ENCODE peak calls at places on chromosomes 7 and 10, in ten cellular contexts. One of them, this sample, is unnamed.

GRCh38 chr10:70459771-70460490 is 18.4 kb upstream of the NODAL start:
- DNase-seq in NCI-H1417: no peak
- DNase-seq in Caki2: no peak
- DNase-seq in foreskin melanocyte: no peak
- DNase-seq in mesothelial cell of epicardium: no peak
- DNase-seq in kidney: no peak
- DNase-seq in activated CD4-positive, alpha-beta T cell treated with anti-CD3 and anti-CD28 coated beads, Interleukin-2, amount 10 ng/mL, durations not matched to agents 7 days and 5 days: no peak
- DNase-seq in left ventricle myocardium superior: no peak
- DNase-seq in hepatic stellate cell: no peak
- DNase-seq in epithelial cell of esophagus: no peak
- DNase-seq in this sample: no peak

GRCh38 chr7:10845225-10845624 is 128.4 kb upstream of the PHF14 start:
- DNase-seq in mesothelial cell of epicardium: no peak
- DNase-seq in left ventricle myocardium superior: no peak
- DNase-seq in foreskin melanocyte: no peak
- DNase-seq in activated CD4-positive, alpha-beta T cell treated with anti-CD3 and anti-CD28 coated beads, Interleukin-2, amount 10 ng/mL, durations not matched to agents 7 days and 5 days: no peak
- DNase-seq in NCI-H1417: no peak
- DNase-seq in epithelial cell of esophagus: peak
- DNase-seq in Caki2: no peak
- DNase-seq in kidney: no peak
- DNase-seq in hepatic stellate cell: no peak
- DNase-seq in this sample: no peak

GRCh38 chr7:939843-940242 is 14.6 kb downstream of the ADAP1 start:
- DNase-seq in Caki2: no peak
- DNase-seq in foreskin melanocyte: no peak
- DNase-seq in left ventricle myocardium superior: no peak
- DNase-seq in mesothelial cell of epicardium: no peak
- DNase-seq in activated CD4-positive, alpha-beta T cell treated with anti-CD3 and anti-CD28 coated beads, Interleukin-2, amount 10 ng/mL, durations not matched to agents 7 days and 5 days: no peak
- DNase-seq in epithelial cell of esophagus: no peak
- DNase-seq in kidney: peak
- DNase-seq in NCI-H1417: no peak
- DNase-seq in hepatic stellate cell: no peak
- DNase-seq in this sample: no peak

GRCh38 chr10:37758074-37758473 is 99.3 kb downstream of the ZNF248 start:
- DNase-seq in NCI-H1417: no peak
- DNase-seq in epithelial cell of esophagus: no peak
- DNase-seq in Caki2: no peak
- DNase-seq in activated CD4-positive, alpha-beta T cell treated with anti-CD3 and anti-CD28 coated beads, Interleukin-2, amount 10 ng/mL, durations not matched to agents 7 days and 5 days: no peak
- DNase-seq in mesothelial cell of epicardium: no peak
- DNase-seq in kidney: no peak
- DNase-seq in hepatic stellate cell: no peak
- DNase-seq in left ventricle myocardium superior: no peak
- DNase-seq in foreskin melanocyte: no peak
- DNase-seq in this sample: no peak

GRCh38 chr10:88028654-88029053 is 165.2 kb downstream of the PTEN start:
- DNase-seq in activated CD4-positive, alpha-beta T cell treated with anti-CD3 and anti-CD28 coated beads, Interleukin-2, amount 10 ng/mL, durations not matched to agents 7 days and 5 days: peak
- DNase-seq in Caki2: peak
- DNase-seq in NCI-H1417: no peak
- DNase-seq in epithelial cell of esophagus: no peak
- DNase-seq in kidney: no peak
- DNase-seq in left ventricle myocardium superior: no peak
- DNase-seq in mesothelial cell of epicardium: no peak
- DNase-seq in hepatic stellate cell: no peak
- DNase-seq in foreskin melanocyte: no peak
- DNase-seq in this sample: no peak

GRCh38 chr10:54703086-54703485 is 97.9 kb downstream of the PCDH15 start:
- DNase-seq in mesothelial cell of epicardium: no peak
- DNase-seq in left ventricle myocardium superior: no peak
- DNase-seq in kidney: no peak
- DNase-seq in hepatic stellate cell: no peak
- DNase-seq in activated CD4-positive, alpha-beta T cell treated with anti-CD3 and anti-CD28 coated beads, Interleukin-2, amount 10 ng/mL, durations not matched to agents 7 days and 5 days: no peak
- DNase-seq in foreskin melanocyte: no peak
- DNase-seq in epithelial cell of esophagus: no peak
- DNase-seq in Caki2: no peak
- DNase-seq in NCI-H1417: no peak
- DNase-seq in this sample: no peak

GRCh38 chr10:28754930-28755718 is 77.8 kb downstream of the BAMBI start:
- DNase-seq in epithelial cell of esophagus: peak
- DNase-seq in hepatic stellate cell: no peak
- DNase-seq in mesothelial cell of epicardium: no peak
- DNase-seq in Caki2: peak
- DNase-seq in activated CD4-positive, alpha-beta T cell treated with anti-CD3 and anti-CD28 coated beads, Interleukin-2, amount 10 ng/mL, durations not matched to agents 7 days and 5 days: no peak
- DNase-seq in left ventricle myocardium superior: no peak
- DNase-seq in kidney: no peak
- DNase-seq in NCI-H1417: no peak
- DNase-seq in foreskin melanocyte: no peak
- DNase-seq in this sample: no peak

GRCh38 chr10:77971804-77972144 is 45.2 kb upstream of the DLG5 start:
- DNase-seq in hepatic stellate cell: no peak
- DNase-seq in left ventricle myocardium superior: no peak
- DNase-seq in foreskin melanocyte: no peak
- DNase-seq in kidney: no peak
- DNase-seq in NCI-H1417: no peak
- DNase-seq in Caki2: no peak
- DNase-seq in mesothelial cell of epicardium: no peak
- DNase-seq in activated CD4-positive, alpha-beta T cell treated with anti-CD3 and anti-CD28 coated beads, Interleukin-2, amount 10 ng/mL, durations not matched to agents 7 days and 5 days: no peak
- DNase-seq in epithelial cell of esophagus: no peak
- DNase-seq in this sample: no peak

GRCh38 chr7:149771696-149772235 is 1.6 kb downstream of the ZNF467 start:
- DNase-seq in NCI-H1417: peak
- DNase-seq in foreskin melanocyte: peak
- DNase-seq in Caki2: peak
- DNase-seq in hepatic stellate cell: peak
- DNase-seq in left ventricle myocardium superior: peak
- DNase-seq in kidney: peak
- DNase-seq in activated CD4-positive, alpha-beta T cell treated with anti-CD3 and anti-CD28 coated beads, Interleukin-2, amount 10 ng/mL, durations not matched to agents 7 days and 5 days: peak
- DNase-seq in epithelial cell of esophagus: peak
- DNase-seq in mesothelial cell of epicardium: peak
- DNase-seq in this sample: peak

GRCh38 chr7:47336178-47337020 is 245.5 kb downstream of the TNS3 start:
- DNase-seq in left ventricle myocardium superior: peak
- DNase-seq in Caki2: no peak
- DNase-seq in epithelial cell of esophagus: peak
- DNase-seq in NCI-H1417: no peak
- DNase-seq in activated CD4-positive, alpha-beta T cell treated with anti-CD3 and anti-CD28 coated beads, Interleukin-2, amount 10 ng/mL, durations not matched to agents 7 days and 5 days: no peak
- DNase-seq in mesothelial cell of epicardium: no peak
- DNase-seq in hepatic stellate cell: no peak
- DNase-seq in foreskin melanocyte: peak
- DNase-seq in kidney: no peak
- DNase-seq in this sample: peak